ENCODE peak calls at places on chromosomes 2 and 18, in four cellular contexts. X is DMS 273 treated with DMSO at 0.1 percent for 48 hours; S is activated naive CD4-positive, alpha-beta T cell treated with anti-CD3 and anti-CD28 coated beads, Interleukin-2, amount 10 ng/mL, durations not matched to agents 7 days and 5 days; K is substantia nigra. Z is an unnamed sample.

GRCh38 chr18:13660510-13660909 is 65.8 kb downstream of the FAM210A start:
- DNase-seq in X (no peak), S (no peak), K (no peak), Z (no peak)

GRCh38 chr2:121095257-121096080 is 189.5 kb downstream of the TFCP2L1 start:
- DNase-seq in X (peak), S (peak), K (peak), Z (no peak)

GRCh38 chr2:201254331-201254730 is 6.0 kb upstream of the CASP8 start:
- DNase-seq in X (no peak), S (peak), K (no peak), Z (peak)

GRCh38 chr2:215410932-215411285 is 25.0 kb downstream of the FN1 start:
- DNase-seq in X (no peak), S (no peak), K (no peak), Z (no peak)

GRCh38 chr18:13500227-13500865 is 226.0 kb downstream of the FAM210A start:
- DNase-seq in X (no peak), S (no peak), K (no peak), Z (peak)

GRCh38 chr18:39454866-39455265 is 1889.3 kb upstream of the CELF4 start:
- DNase-seq in X (no peak), S (no peak), K (no peak), Z (no peak)

GRCh38 chr2:144477943-144478283 is 42.0 kb downstream of the ZEB2 start:
- DNase-seq in X (peak), S (no peak), K (no peak), Z (no peak)

GRCh38 chr2:173249661-173250641 is 104.7 kb upstream of the CDCA7 start:
- DNase-seq in X (peak), S (no peak), K (no peak), Z (no peak)

GRCh38 chr2:140747665-140748064 is 1383.2 kb downstream of the LRP1B start:
- DNase-seq in X (no peak), S (no peak), K (no peak), Z (no peak)

GRCh38 chr2:164910091-164910899 is 45.0 kb downstream of the SLC38A11 start:
- DNase-seq in X (peak), S (peak), K (no peak), Z (no peak)

GRCh38 chr2:2333076-2333475 is 2.0 kb upstream of the MYT1L start:
- DNase-seq in X (no peak), S (no peak), K (no peak), Z (no peak)

GRCh38 chr2:23690421-23691105 is 236.4 kb downstream of the ATAD2B start:
- DNase-seq in X (no peak), S (no peak), K (no peak), Z (no peak)

GRCh38 chr2:176392744-176393414 is 123.6 kb downstream of the MTX2 start:
- DNase-seq in X (no peak), S (no peak), K (no peak), Z (no peak)

GRCh38 chr18:58247363-58247834 is 203.4 kb downstream of the NEDD4L start:
- DNase-seq in X (no peak), S (no peak), K (no peak), Z (no peak)

GRCh38 chr2:24206242-24206641 is 31.4 kb downstream of the FAM228A start:
- DNase-seq in X (no peak), S (no peak), K (no peak), Z (no peak)

GRCh38 chr2:25790074-25790473 is 88.2 kb downstream of the ASXL2 start:
- DNase-seq in X (no peak), S (no peak), K (no peak), Z (no peak)

GRCh38 chr2:159708066-159708760 is 4.1 kb upstream of the MARCHF7 start:
- DNase-seq in X (no peak), S (no peak), K (no peak), Z (no peak)

GRCh38 chr2:66930499-66931165 is 466.5 kb upstream of the ETAA1 start:
- DNase-seq in X (no peak), S (no peak), K (no peak), Z (no peak)

GRCh38 chr18:8107426-8107825 is 501.8 kb upstream of the RAB12 start:
- DNase-seq in X (no peak), S (no peak), K (no peak), Z (no peak)

Z was measured in H1.